ENCODE peak calls at places on chromosomes 16 and 17, in seven cellular contexts. L, O, Z, A, F, M and T are unnamed samples.

GRCh38 chr17:68455756-68456528 is 1.4 kb downstream of the WIPI1 start:
- DNase-seq in A (no peak), O (no peak), L (no peak), Z (peak; percentile 34), F (no peak), M (peak; percentile 89), T (peak; percentile 51)

GRCh38 chr16:50025544-50025931 is 513 bp downstream of the CNEP1R1 start:
- DNase-seq in F (peak; percentile 40), Z (no peak), M (peak; percentile 23), L (no peak), O (peak; percentile 54), A (no peak), T (peak; percentile 12)

GRCh38 chr17:47696717-47697642 is 3.0 kb downstream of the TBKBP1 start:
- DNase-seq in O (no peak), F (no peak), A (no peak), M (no peak), L (no peak), Z (no peak), T (no peak)

GRCh38 chr17:54860617-54861468 is 39.8 kb upstream of the TOM1L1 start:
- DNase-seq in F (peak; percentile 93), M (no peak), A (no peak), Z (peak; percentile 80), L (no peak), O (no peak), T (no peak)

GRCh38 chr17:41415833-41416335 is 8.5 kb downstream of the KRT37 start:
- DNase-seq in L (no peak), A (no peak), O (no peak), M (peak; percentile 93), F (no peak), Z (no peak), T (no peak)

GRCh38 chr17:8696456-8696855 is 48.2 kb downstream of the CCDC42 start:
- DNase-seq in Z (no peak), O (no peak), L (no peak), F (no peak), A (no peak), M (no peak), T (no peak)

GRCh38 chr16:5003211-5003610 is 30.5 kb downstream of the NAGPA start:
- DNase-seq in L (no peak), M (no peak), A (no peak), Z (no peak), O (no peak), F (no peak), T (no peak)

GRCh38 chr16:88298166-88298881 is 84.4 kb upstream of the ZNF469 start:
- DNase-seq in L (no peak), O (no peak), M (no peak), A (no peak), Z (no peak), F (no peak), T (no peak)

GRCh38 chr16:19291459-19291858 is 5.9 kb downstream of the CLEC19A start:
- DNase-seq in F (no peak), Z (no peak), M (no peak), O (no peak), L (no peak), A (no peak), T (no peak)

GRCh38 chr17:51703364-51704341 is 443.3 kb downstream of the UTP18 start:
- DNase-seq in M (no peak), A (no peak), O (no peak), Z (no peak), F (no peak), L (no peak), T (no peak)

GRCh38 chr16:23679986-23680336 is 1.3 kb downstream of the PLK1 start:
- DNase-seq in L (no peak), A (no peak), O (no peak), Z (no peak), F (no peak), M (no peak), T (no peak)

DNA sequence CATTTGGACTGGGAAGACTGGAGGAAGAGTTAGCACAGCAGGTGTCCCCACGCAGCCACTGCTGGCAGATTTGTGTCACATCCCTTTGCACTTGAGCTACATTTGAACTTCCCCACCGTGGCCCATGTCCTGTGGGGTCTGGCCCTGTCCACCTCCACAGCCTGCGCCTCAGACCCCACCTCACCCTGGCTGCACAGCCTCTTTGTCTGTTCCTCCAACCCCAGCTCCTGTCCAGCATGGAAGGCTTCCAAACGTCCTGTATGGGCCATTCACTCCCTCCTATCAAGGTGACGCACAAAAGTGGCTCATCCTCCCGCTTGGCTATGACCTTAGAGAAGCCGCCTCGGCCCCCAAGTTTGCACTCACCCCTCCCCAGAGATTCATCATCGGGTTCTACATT is 200.6 kb downstream of the FOXL1 start:
- DNase-seq in M (no peak), F (no peak), L (no peak), A (no peak), O (no peak), Z (no peak), T (no peak)
- TF ChIP-seq JUND in M (no peak), F (no peak), L (no peak), A (no peak), O (no peak), Z (no peak), T (no peak)

DNA sequence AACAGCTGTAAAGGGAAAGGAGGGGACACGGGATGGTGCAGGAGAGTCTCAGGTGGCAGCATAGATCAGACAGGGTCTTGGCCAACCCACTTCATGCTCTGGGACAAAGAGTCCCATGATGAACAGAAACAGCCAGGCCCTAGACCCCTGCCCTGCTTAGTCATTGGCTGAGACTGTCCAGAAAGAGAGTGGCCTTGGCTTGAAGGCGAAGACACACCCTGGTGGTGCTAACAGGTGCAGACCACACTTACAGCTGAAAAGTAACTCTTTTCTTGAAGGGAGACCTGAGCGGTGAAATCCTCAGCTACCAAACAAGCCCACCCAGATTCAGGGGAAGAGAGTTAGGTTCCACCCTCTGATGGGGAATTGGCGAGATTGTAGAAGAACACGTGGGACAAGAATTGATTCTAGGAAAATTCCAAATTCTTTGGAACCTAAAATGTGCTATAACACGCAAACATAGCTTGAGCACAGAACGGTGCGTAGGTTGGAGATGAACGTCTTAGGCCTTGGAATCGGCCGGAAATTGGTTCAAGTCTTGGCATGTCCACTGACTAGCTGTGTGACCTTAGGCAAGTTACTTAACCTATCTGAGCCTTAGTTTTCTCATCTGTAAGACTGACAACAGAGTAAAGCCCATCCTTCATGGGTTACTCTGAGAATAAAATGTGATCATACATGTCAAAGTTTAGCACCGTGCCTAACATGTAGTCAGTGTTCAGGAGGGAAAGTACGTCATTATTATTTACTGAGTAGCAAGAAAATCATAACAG is 12.5 kb upstream of the MLYCD start:
- DNase-seq in A (no peak), O (no peak), M (no peak), L (no peak), F (no peak), Z (no peak), T (no peak)
- TF ChIP-seq JUND in A (no peak), O (no peak), M (no peak), L (no peak), F (no peak), Z (no peak), T (no peak)

GRCh38 chr17:66663041-66663494 is 171.8 kb upstream of the CACNG5 start:
- DNase-seq in Z (peak; percentile 83), F (peak; percentile 26), M (no peak), O (no peak), A (no peak), L (no peak), T (no peak)

GRCh38 chr17:66664336-66664735 is 170.6 kb upstream of the CACNG5 start:
- DNase-seq in O (no peak), A (no peak), F (no peak), Z (no peak), M (no peak), L (no peak), T (no peak)

GRCh38 chr17:66661857-66662256 is 173.1 kb upstream of the CACNG5 start:
- DNase-seq in A (no peak), Z (no peak), F (no peak), O (no peak), M (no peak), L (no peak), T (peak; percentile 23)

GRCh38 chr17:66662496-66662895 is 172.4 kb upstream of the CACNG5 start:
- DNase-seq in A (no peak), O (no peak), M (no peak), F (no peak), L (no peak), Z (no peak), T (no peak)

GRCh38 chr17:66661411-66661843 is 173.5 kb upstream of the CACNG5 start:
- DNase-seq in Z (no peak), M (no peak), F (peak; percentile 73), O (no peak), L (peak; percentile 95), A (no peak), T (no peak)
- TF ChIP-seq JUND in Z (peak; percentile 69), M (no peak), F (peak; percentile 93), O (no peak), L (peak; percentile 99), A (no peak), T (no peak)

DNA sequence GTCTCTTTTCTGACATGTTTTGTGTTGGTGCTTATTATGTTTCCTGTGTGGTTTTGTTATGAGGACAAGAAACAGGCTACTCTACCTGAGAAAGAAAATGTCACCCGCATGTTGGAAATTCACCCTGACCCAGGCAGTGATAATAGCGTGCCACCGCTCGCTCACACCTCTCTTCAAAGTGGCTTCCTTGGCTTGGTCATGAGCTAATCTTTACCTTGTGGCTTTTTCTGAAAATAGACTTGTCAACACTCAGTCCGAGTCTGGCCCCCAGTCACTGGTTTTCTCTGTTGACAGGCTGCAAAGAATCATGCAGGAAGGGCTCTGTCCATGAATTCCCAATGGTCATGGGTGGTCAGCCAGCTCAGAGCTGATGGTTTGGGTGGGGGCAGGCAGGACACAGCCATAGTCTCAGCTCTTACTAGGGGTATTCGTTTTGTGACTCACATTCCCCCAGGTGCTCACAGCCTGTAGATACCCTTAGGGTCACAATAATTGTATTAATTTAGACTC is 121.3 kb upstream of the CACNG5 start:
- DNase-seq in O (no peak), L (no peak), F (no peak), A (peak; percentile 85), Z (no peak), M (no peak), T (no peak)
- TF ChIP-seq JUND in O (no peak), L (no peak), F (no peak), A (peak; percentile 60), Z (no peak), M (no peak), T (no peak)

GRCh38 chr17:33924105-33924504 is 331.0 kb upstream of the CCL2 start:
- DNase-seq in M (no peak), Z (no peak), F (peak; percentile 64), A (no peak), L (no peak), O (no peak), T (no peak)

GRCh38 chr17:33925650-33926049 is 329.4 kb upstream of the CCL2 start:
- DNase-seq in Z (no peak), M (no peak), A (no peak), O (no peak), L (no peak), F (no peak), T (no peak)

GRCh38 chr17:33929181-33929724 is 325.8 kb upstream of the CCL2 start:
- DNase-seq in L (no peak), M (no peak), F (no peak), O (peak; percentile 65), A (no peak), Z (no peak), T (no peak)

GRCh38 chr17:33922971-33923370 is 332.1 kb upstream of the CCL2 start:
- DNase-seq in L (no peak), Z (no peak), A (no peak), F (no peak), O (no peak), M (no peak), T (no peak)

DNA sequence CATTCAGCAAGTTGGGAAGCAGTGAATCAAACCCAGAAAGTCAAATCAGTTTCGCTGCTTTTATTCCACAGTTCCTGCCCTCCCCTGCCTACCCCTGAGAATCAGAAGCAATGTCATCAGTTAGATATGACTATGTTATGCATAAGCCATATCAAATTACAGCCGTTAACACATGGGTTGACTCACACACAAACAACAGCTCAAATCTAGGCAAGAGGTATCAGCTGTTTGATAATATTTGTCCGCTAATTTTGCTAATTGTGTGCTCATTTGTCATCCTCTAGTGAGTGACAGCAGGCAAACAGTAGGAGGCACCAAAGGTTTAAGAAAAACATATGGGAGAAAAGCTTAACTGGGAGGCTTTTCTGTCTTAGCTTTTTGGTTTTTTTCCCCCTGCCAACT is 327.4 kb upstream of the CCL2 start:
- DNase-seq in F (peak; percentile 57), L (no peak), O (no peak), A (no peak), Z (peak; percentile 39), M (no peak), T (no peak)
- TF ChIP-seq JUND in F (peak; percentile 80), L (no peak), O (no peak), A (no peak), Z (no peak), M (no peak), T (no peak)